ENCODE peak calls at places on chromosomes 5 and 9, in nine cellular contexts. G, K, Q, X, F, A, J, V and W are unnamed samples.
A peak's percentile ranks its signal among the peaks of the same experiment; 100 is the strongest.

GRCh38 chr5:74299833-74300232 is 340.7 kb downstream of the ENC1 start:
- DNase-seq in G (no peak), K (no peak), Q (no peak), X (no peak), F (no peak), A (no peak), J (no peak), V (no peak), W (no peak)

GRCh38 chr5:170289749-170290148 is 7.8 kb downstream of the LCP2 start:
- DNase-seq in G (no peak), K (peak; percentile 71), Q (no peak), X (no peak), F (no peak), A (no peak), J (no peak), V (no peak), W (no peak)

GRCh38 chr5:169716287-169716686 is 79.2 kb downstream of the DOCK2 start:
- DNase-seq in G (no peak), K (no peak), Q (peak; percentile 74), X (no peak), F (no peak), A (no peak), J (peak; percentile 64), V (peak; percentile 84), W (no peak)

GRCh38 chr9:137975527-137975913 is 97.9 kb downstream of the CACNA1B start:
- DNase-seq in G (no peak), K (no peak), Q (no peak), X (no peak), F (no peak), A (no peak), J (no peak), V (no peak), W (no peak)

GRCh38 chr9:74784506-74784905 is 103.2 kb downstream of the TRPM6 start:
- DNase-seq in G (no peak), K (no peak), Q (peak; percentile 19), X (no peak), F (no peak), A (no peak), J (peak; percentile 50), V (no peak), W (no peak)

GRCh38 chr5:176427971-176428370 is 11.6 kb upstream of the CLTB start:
- DNase-seq in G (no peak), K (no peak), Q (peak; percentile 55), X (no peak), F (no peak), A (no peak), J (no peak), V (peak; percentile 53), W (no peak)

GRCh38 chr5:89556215-89557009 is 673.4 kb upstream of the MEF2C start:
- DNase-seq in G (no peak), K (no peak), Q (peak; percentile 83), X (peak; percentile 74), F (no peak), A (no peak), J (peak; percentile 86), V (peak; percentile 87), W (no peak)

GRCh38 chr9:117671468-117671867 is 32.7 kb upstream of the TLR4 start:
- DNase-seq in G (no peak), K (no peak), Q (no peak), X (no peak), F (no peak), A (no peak), J (no peak), V (peak; percentile 35), W (no peak)

GRCh38 chr5:169065400-169065799 is 235.5 kb downstream of the SLIT3 start:
- DNase-seq in G (no peak), K (peak; percentile 21), Q (no peak), X (no peak), F (no peak), A (no peak), J (peak; percentile 32), V (peak; percentile 34), W (no peak)

GRCh38 chr5:151164687-151165392 is 7.3 kb upstream of the ANXA6 start:
- DNase-seq in G (peak; percentile 71), K (peak; percentile 82), Q (peak; percentile 76), X (peak; percentile 80), F (peak; percentile 73), A (peak; percentile 66), J (peak; percentile 82), V (peak; percentile 73), W (peak; percentile 62)

GRCh38 chr5:71014186-71014585 is 11.0 kb downstream of the NAIP start:
- DNase-seq in G (no peak), K (no peak), Q (no peak), X (no peak), F (no peak), A (no peak), J (no peak), V (no peak), W (no peak)

GRCh38 chr9:136719212-136719880 is 7.0 kb downstream of the DIPK1B start:
- DNase-seq in G (no peak), K (no peak), Q (no peak), X (no peak), F (no peak), A (no peak), J (no peak), V (no peak), W (no peak)

GRCh38 chr9:88537743-88538055 is 2.7 kb downstream of the NXNL2 start:
- DNase-seq in G (peak; percentile 74), K (peak; percentile 82), Q (peak; percentile 87), X (no peak), F (no peak), A (no peak), J (peak; percentile 83), V (peak; percentile 98), W (no peak)

GRCh38 chr5:179324760-179325295 is 20.4 kb downstream of the ADAMTS2 start:
- DNase-seq in G (no peak), K (no peak), Q (no peak), X (no peak), F (no peak), A (no peak), J (no peak), V (no peak), W (no peak)

GRCh38 chr5:88883566-88884434 is 816 bp upstream of the MEF2C start:
- DNase-seq in G (peak; percentile 64), K (peak; percentile 83), Q (peak; percentile 79), X (peak; percentile 73), F (peak; percentile 62), A (no peak), J (peak; percentile 67), V (peak; percentile 80), W (no peak)

GRCh38 chr5:1795931-1796330 is 3.7 kb downstream of the MRPL36 start:
- DNase-seq in G (no peak), K (no peak), Q (no peak), X (no peak), F (no peak), A (no peak), J (no peak), V (no peak), W (no peak)

GRCh38 chr5:62460578-62460983 is 48.0 kb downstream of the IPO11 start:
- DNase-seq in G (peak; percentile 26), K (no peak), Q (peak; percentile 68), X (peak; percentile 31), F (peak; percentile 22), A (no peak), J (peak; percentile 35), V (peak; percentile 52), W (no peak)

GRCh38 chr5:145479271-145479670 is 355.9 kb downstream of the PRELID2 start:
- DNase-seq in G (no peak), K (no peak), Q (no peak), X (no peak), F (no peak), A (no peak), J (no peak), V (peak; percentile 48), W (no peak)

GRCh38 chr5:38607930-38608545 is 51.6 kb upstream of the LIFR start:
- DNase-seq in G (no peak), K (no peak), Q (peak; percentile 86), X (no peak), F (peak; percentile 26), A (no peak), J (no peak), V (peak; percentile 85), W (no peak)

GRCh38 chr5:113608113-113608551 is 94.6 kb downstream of the YTHDC2 start:
- DNase-seq in G (no peak), K (no peak), Q (peak; percentile 43), X (no peak), F (no peak), A (no peak), J (peak; percentile 13), V (peak; percentile 56), W (no peak)

GRCh38 chr9:128917151-128917849 is 3.5 kb upstream of the PHYHD1 start:
- DNase-seq in G (peak; percentile 73), K (peak; percentile 86), Q (peak; percentile 64), X (no peak), F (no peak), A (no peak), J (peak; percentile 91), V (peak; percentile 22), W (no peak)

GRCh38 chr5:113294341-113295110 is 140.3 kb downstream of the TSSK1B start:
- DNase-seq in G (peak; percentile 76), K (peak; percentile 94), Q (peak; percentile 93), X (peak; percentile 70), F (peak; percentile 87), A (peak; percentile 60), J (peak; percentile 91), V (peak; percentile 85), W (peak; percentile 83)

GRCh38 chr5:133589286-133589685 is 23.1 kb downstream of the FSTL4 start:
- DNase-seq in G (no peak), K (no peak), Q (no peak), X (no peak), F (no peak), A (no peak), J (no peak), V (no peak), W (no peak)

GRCh38 chr9:14027114-14027812 is 286.7 kb downstream of the NFIB start:
- DNase-seq in G (no peak), K (peak; percentile 33), Q (no peak), X (no peak), F (no peak), A (no peak), J (no peak), V (peak; percentile 5), W (no peak)

GRCh38 chr5:160071521-160072299 is 47.5 kb downstream of the PWWP2A start:
- DNase-seq in G (peak; percentile 31), K (no peak), Q (no peak), X (no peak), F (no peak), A (no peak), J (no peak), V (no peak), W (no peak)

GRCh38 chr9:99465231-99465891 is 243.3 kb downstream of the SEC61B start:
- DNase-seq in G (peak; percentile 50), K (no peak), Q (no peak), X (no peak), F (no peak), A (no peak), J (peak; percentile 31), V (peak; percentile 69), W (no peak)

GRCh38 chr9:19498015-19498414 is 89.2 kb downstream of the ACER2 start:
- DNase-seq in G (no peak), K (no peak), Q (peak; percentile 31), X (no peak), F (no peak), A (no peak), J (no peak), V (no peak), W (no peak)

GRCh38 chr5:15938961-15939360 is 240.6 kb downstream of the MARCHF11 start:
- DNase-seq in G (no peak), K (no peak), Q (peak; percentile 93), X (no peak), F (no peak), A (no peak), J (peak; percentile 81), V (peak; percentile 96), W (no peak)

GRCh38 chr5:96714951-96715451 is 52.8 kb downstream of the CAST start:
- DNase-seq in G (no peak), K (peak; percentile 55), Q (peak; percentile 91), X (peak; percentile 73), F (no peak), A (peak; percentile 19), J (peak; percentile 80), V (peak; percentile 89), W (peak; percentile 13)

GRCh38 chr5:115627295-115627825 is 1.5 kb upstream of the TMED7 start:
- DNase-seq in G (no peak), K (no peak), Q (no peak), X (no peak), F (no peak), A (no peak), J (no peak), V (no peak), W (no peak)

GRCh38 chr5:172870807-172871431 is 36.9 kb downstream of the ERGIC1 start:
- DNase-seq in G (peak; percentile 51), K (peak; percentile 58), Q (no peak), X (no peak), F (no peak), A (no peak), J (no peak), V (no peak), W (no peak)